ENCODE peak calls at places on chromosomes 2 and 18, in five cellular contexts. W, D, E, Q and L are unnamed samples.

GRCh38 chr2:95012881-95013550 is 12.5 kb upstream of the MAL start:
- DNase-seq in W (no peak), D (no peak), E (no peak), Q (no peak), L (no peak)

GRCh38 chr2:176710657-176711197 is 441.5 kb downstream of the MTX2 start:
- DNase-seq in W (no peak), D (no peak), E (no peak), Q (no peak), L (no peak)

GRCh38 chr2:80304522-80304878 is at the start of gene LRRTM1:
- DNase-seq in W (peak), D (no peak), E (no peak), Q (no peak), L (no peak)

GRCh38 chr2:28406276-28407096 is 13.8 kb downstream of the FOSL2 start:
- DNase-seq in W (no peak), D (no peak), E (peak), Q (no peak), L (no peak)

GRCh38 chr2:72146357-72147302 is 1.0 kb downstream of the CYP26B1 start:
- DNase-seq in W (no peak), D (peak), E (no peak), Q (no peak), L (no peak)

GRCh38 chr18:49161627-49162026 is 210.9 kb upstream of the SMAD7 start:
- DNase-seq in W (no peak), D (peak), E (peak), Q (no peak), L (peak)

GRCh38 chr2:175903384-175903936 is 98.6 kb downstream of the LNPK start:
- DNase-seq in W (no peak), D (no peak), E (no peak), Q (no peak), L (no peak)

GRCh38 chr2:95305341-95306058 is 8.4 kb downstream of the KCNIP3 start:
- DNase-seq in W (no peak), D (no peak), E (no peak), Q (no peak), L (no peak)

GRCh38 chr2:231152800-231153557 is 28.1 kb upstream of the HTR2B start:
- DNase-seq in W (no peak), D (no peak), E (no peak), Q (peak), L (no peak)

GRCh38 chr2:236040600-236041328 is 127.4 kb downstream of the GBX2 start:
- DNase-seq in W (no peak), D (no peak), E (no peak), Q (no peak), L (no peak)

GRCh38 chr18:31512203-31512764 is 14.3 kb downstream of the DSG2 start:
- DNase-seq in W (no peak), D (no peak), E (no peak), Q (peak), L (no peak)

GRCh38 chr2:20093263-20094141 is 42.1 kb upstream of the LAPTM4A start:
- DNase-seq in W (peak), D (no peak), E (no peak), Q (peak), L (no peak)

GRCh38 chr2:230319211-230319862 is 7.7 kb upstream of the SP140L start:
- DNase-seq in W (no peak), D (peak), E (peak), Q (no peak), L (peak)